ENCODE peak calls at places on chromosome 6, in eight cellular contexts. One of them, this sample, is unnamed.

GRCh38 chr6:1110164-1110563 is 201.7 kb upstream of the FOXQ1 start:
- DNase-seq in HepG2: peak
- DNase-seq in fibroblast of lung: no peak
- DNase-seq in Caco-2: peak
- DNase-seq in tibial artery: no peak
- DNase-seq in upper lobe of left lung: no peak
- DNase-seq in MM.1S: no peak
- DNase-seq in astrocyte: no peak
- DNase-seq in this sample: no peak

GRCh38 chr6:165694296-165694695 is 31.3 kb upstream of the PDE10A start:
- DNase-seq in astrocyte: no peak
- DNase-seq in upper lobe of left lung: no peak
- DNase-seq in MM.1S: no peak
- DNase-seq in fibroblast of lung: no peak
- DNase-seq in HepG2: no peak
- DNase-seq in Caco-2: no peak
- DNase-seq in tibial artery: no peak
- DNase-seq in this sample: no peak

GRCh38 chr6:118890997-118891790 is 2.8 kb upstream of the ASF1A start:
- DNase-seq in Caco-2: no peak
- DNase-seq in HepG2: no peak
- DNase-seq in fibroblast of lung: no peak
- DNase-seq in upper lobe of left lung: no peak
- DNase-seq in MM.1S: no peak
- DNase-seq in astrocyte: no peak
- DNase-seq in tibial artery: no peak
- DNase-seq in this sample: no peak

GRCh38 chr6:157021267-157022021 is 244.3 kb downstream of the ARID1B start:
- DNase-seq in fibroblast of lung: peak
- DNase-seq in Caco-2: peak
- DNase-seq in HepG2: peak
- DNase-seq in astrocyte: peak
- DNase-seq in tibial artery: peak
- DNase-seq in upper lobe of left lung: peak
- DNase-seq in MM.1S: peak
- DNase-seq in this sample: peak

GRCh38 chr6:139373154-139373927 is 1.1 kb downstream of the CITED2 start:
- DNase-seq in Caco-2: peak
- DNase-seq in fibroblast of lung: peak
- DNase-seq in MM.1S: peak
- DNase-seq in tibial artery: peak
- DNase-seq in astrocyte: peak
- DNase-seq in HepG2: peak
- DNase-seq in upper lobe of left lung: peak
- DNase-seq in this sample: peak

GRCh38 chr6:96836579-96837137 is 619 bp downstream of the GPR63 start:
- DNase-seq in HepG2: no peak
- DNase-seq in fibroblast of lung: peak
- DNase-seq in tibial artery: no peak
- DNase-seq in upper lobe of left lung: no peak
- DNase-seq in Caco-2: no peak
- DNase-seq in astrocyte: no peak
- DNase-seq in MM.1S: peak
- DNase-seq in this sample: peak

GRCh38 chr6:45275358-45275757 is 52.8 kb upstream of the RUNX2 start:
- DNase-seq in upper lobe of left lung: no peak
- DNase-seq in astrocyte: no peak
- DNase-seq in tibial artery: no peak
- DNase-seq in HepG2: no peak
- DNase-seq in Caco-2: no peak
- DNase-seq in fibroblast of lung: no peak
- DNase-seq in MM.1S: no peak
- DNase-seq in this sample: no peak

GRCh38 chr6:1190361-1190760 is 121.5 kb upstream of the FOXQ1 start:
- DNase-seq in upper lobe of left lung: no peak
- DNase-seq in tibial artery: no peak
- DNase-seq in fibroblast of lung: peak
- DNase-seq in astrocyte: peak
- DNase-seq in HepG2: peak
- DNase-seq in MM.1S: no peak
- DNase-seq in Caco-2: no peak
- DNase-seq in this sample: peak

GRCh38 chr6:167567142-167568033 is 242.5 kb downstream of the TTLL2 start:
- DNase-seq in upper lobe of left lung: peak
- DNase-seq in MM.1S: no peak
- DNase-seq in fibroblast of lung: no peak
- DNase-seq in HepG2: no peak
- DNase-seq in Caco-2: no peak
- DNase-seq in tibial artery: no peak
- DNase-seq in astrocyte: no peak
- DNase-seq in this sample: no peak

GRCh38 chr6:166078294-166078693 is 89.4 kb downstream of the TBXT start:
- DNase-seq in MM.1S: no peak
- DNase-seq in fibroblast of lung: peak
- DNase-seq in HepG2: no peak
- DNase-seq in upper lobe of left lung: no peak
- DNase-seq in astrocyte: peak
- DNase-seq in tibial artery: no peak
- DNase-seq in Caco-2: no peak
- DNase-seq in this sample: peak

GRCh38 chr6:123534264-123534663 is 102.5 kb downstream of the TRDN start:
- DNase-seq in astrocyte: no peak
- DNase-seq in HepG2: no peak
- DNase-seq in MM.1S: no peak
- DNase-seq in fibroblast of lung: no peak
- DNase-seq in tibial artery: no peak
- DNase-seq in upper lobe of left lung: no peak
- DNase-seq in Caco-2: no peak
- DNase-seq in this sample: no peak

GRCh38 chr6:135910943-135911618 is 59.6 kb downstream of the PDE7B start:
- DNase-seq in HepG2: no peak
- DNase-seq in fibroblast of lung: peak
- DNase-seq in upper lobe of left lung: no peak
- DNase-seq in tibial artery: no peak
- DNase-seq in astrocyte: no peak
- DNase-seq in MM.1S: no peak
- DNase-seq in Caco-2: no peak
- DNase-seq in this sample: no peak

GRCh38 chr6:107561325-107561724 is 71.4 kb downstream of the SOBP start:
- DNase-seq in upper lobe of left lung: peak
- DNase-seq in HepG2: no peak
- DNase-seq in astrocyte: no peak
- DNase-seq in Caco-2: no peak
- DNase-seq in fibroblast of lung: no peak
- DNase-seq in MM.1S: no peak
- DNase-seq in tibial artery: peak
- DNase-seq in this sample: peak

GRCh38 chr6:43871284-43871683 is 101.3 kb downstream of the VEGFA start:
- DNase-seq in upper lobe of left lung: no peak
- DNase-seq in Caco-2: no peak
- DNase-seq in MM.1S: no peak
- DNase-seq in astrocyte: no peak
- DNase-seq in HepG2: no peak
- DNase-seq in fibroblast of lung: no peak
- DNase-seq in tibial artery: no peak
- DNase-seq in this sample: no peak

GRCh38 chr6:146543211-146543939 is at the start of gene RAB32:
- DNase-seq in fibroblast of lung: peak
- DNase-seq in MM.1S: peak
- DNase-seq in tibial artery: peak
- DNase-seq in upper lobe of left lung: peak
- DNase-seq in HepG2: peak
- DNase-seq in Caco-2: peak
- DNase-seq in astrocyte: peak
- DNase-seq in this sample: peak
- TF ChIP-seq CTCF in fibroblast of lung: peak
- TF ChIP-seq CTCF in MM.1S: peak
- TF ChIP-seq CTCF in tibial artery: peak
- TF ChIP-seq CTCF in upper lobe of left lung: peak
- TF ChIP-seq CTCF in HepG2: peak
- TF ChIP-seq CTCF in Caco-2: peak
- TF ChIP-seq CTCF in astrocyte: peak
- TF ChIP-seq CTCF in this sample: peak

GRCh38 chr6:71444222-71444621 is 155.6 kb downstream of the OGFRL1 start:
- DNase-seq in HepG2: peak
- DNase-seq in MM.1S: no peak
- DNase-seq in fibroblast of lung: no peak
- DNase-seq in upper lobe of left lung: no peak
- DNase-seq in tibial artery: no peak
- DNase-seq in astrocyte: no peak
- DNase-seq in Caco-2: no peak
- DNase-seq in this sample: peak
- H3K4me3 ChIP-seq in HepG2: no peak
- H3K4me3 ChIP-seq in MM.1S: no peak
- H3K4me3 ChIP-seq in fibroblast of lung: no peak
- H3K4me3 ChIP-seq in upper lobe of left lung: no peak
- H3K4me3 ChIP-seq in tibial artery: no peak
- H3K4me3 ChIP-seq in astrocyte: no peak
- H3K4me3 ChIP-seq in Caco-2: no peak
- H3K4me3 ChIP-seq in this sample: no peak

GRCh38 chr6:35553309-35553708 is 40.6 kb upstream of the TULP1 start:
- DNase-seq in astrocyte: no peak
- DNase-seq in fibroblast of lung: no peak
- DNase-seq in HepG2: no peak
- DNase-seq in MM.1S: no peak
- DNase-seq in upper lobe of left lung: no peak
- DNase-seq in Caco-2: no peak
- DNase-seq in tibial artery: no peak
- DNase-seq in this sample: no peak
- TF ChIP-seq CTCF in astrocyte: no peak
- TF ChIP-seq CTCF in fibroblast of lung: no peak
- TF ChIP-seq CTCF in HepG2: no peak
- TF ChIP-seq CTCF in MM.1S: no peak
- TF ChIP-seq CTCF in upper lobe of left lung: no peak
- TF ChIP-seq CTCF in Caco-2: no peak
- TF ChIP-seq CTCF in tibial artery: no peak
- TF ChIP-seq CTCF in this sample: no peak

GRCh38 chr6:168851460-168852103 is 402.1 kb downstream of the THBS2 start:
- DNase-seq in Caco-2: no peak
- DNase-seq in HepG2: no peak
- DNase-seq in MM.1S: peak
- DNase-seq in astrocyte: no peak
- DNase-seq in tibial artery: no peak
- DNase-seq in fibroblast of lung: no peak
- DNase-seq in upper lobe of left lung: no peak
- DNase-seq in this sample: peak

GRCh38 chr6:168849459-168849858 is 404.2 kb downstream of the THBS2 start:
- DNase-seq in MM.1S: no peak
- DNase-seq in fibroblast of lung: no peak
- DNase-seq in astrocyte: no peak
- DNase-seq in HepG2: no peak
- DNase-seq in Caco-2: no peak
- DNase-seq in upper lobe of left lung: no peak
- DNase-seq in tibial artery: no peak
- DNase-seq in this sample: no peak

GRCh38 chr6:168848797-168849196 is 404.8 kb downstream of the THBS2 start:
- DNase-seq in MM.1S: no peak
- DNase-seq in HepG2: no peak
- DNase-seq in fibroblast of lung: no peak
- DNase-seq in Caco-2: no peak
- DNase-seq in tibial artery: no peak
- DNase-seq in upper lobe of left lung: no peak
- DNase-seq in astrocyte: no peak
- DNase-seq in this sample: no peak

DNA sequence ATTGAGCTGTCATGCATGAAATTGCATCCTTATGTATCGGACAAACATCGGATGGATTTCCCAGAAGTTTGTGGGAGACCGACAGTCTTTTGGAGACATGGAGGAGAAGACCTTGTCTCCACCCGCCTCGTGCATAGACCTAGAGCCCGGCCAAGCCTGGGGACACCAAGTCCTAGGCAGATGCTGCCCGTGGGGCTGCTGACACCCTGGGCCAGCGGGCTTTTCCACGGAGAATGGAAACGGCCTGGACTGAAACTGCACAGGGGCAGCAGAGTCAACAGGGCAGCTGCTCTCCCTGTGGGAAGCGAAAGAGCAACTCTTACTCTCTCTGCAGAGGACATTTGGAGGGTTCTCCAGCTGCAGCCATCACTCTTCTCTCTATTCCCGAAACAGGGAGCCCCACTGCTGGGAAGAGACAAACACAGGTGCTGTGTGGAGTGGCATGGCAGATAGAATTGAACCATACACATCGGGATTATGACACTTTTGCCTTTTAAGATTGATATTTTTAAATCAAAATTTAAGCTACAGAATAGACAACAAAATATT is 401.2 kb downstream of the THBS2 start:
- DNase-seq in fibroblast of lung: no peak
- DNase-seq in MM.1S: no peak
- DNase-seq in Caco-2: no peak
- DNase-seq in astrocyte: no peak
- DNase-seq in tibial artery: no peak
- DNase-seq in HepG2: no peak
- DNase-seq in upper lobe of left lung: no peak
- DNase-seq in this sample: no peak
- H3K4me3 ChIP-seq in fibroblast of lung: peak
- H3K4me3 ChIP-seq in MM.1S: no peak
- H3K4me3 ChIP-seq in Caco-2: no peak
- H3K4me3 ChIP-seq in astrocyte: no peak
- H3K4me3 ChIP-seq in tibial artery: peak
- H3K4me3 ChIP-seq in HepG2: no peak
- H3K4me3 ChIP-seq in upper lobe of left lung: no peak
- H3K4me3 ChIP-seq in this sample: peak

GRCh38 chr6:22621701-22622100 is 52.3 kb downstream of the HDGFL1 start:
- DNase-seq in Caco-2: no peak
- DNase-seq in upper lobe of left lung: no peak
- DNase-seq in fibroblast of lung: no peak
- DNase-seq in MM.1S: no peak
- DNase-seq in astrocyte: no peak
- DNase-seq in tibial artery: no peak
- DNase-seq in HepG2: no peak
- DNase-seq in this sample: no peak
- TF ChIP-seq CTCF in Caco-2: no peak
- TF ChIP-seq CTCF in upper lobe of left lung: no peak
- TF ChIP-seq CTCF in fibroblast of lung: no peak
- TF ChIP-seq CTCF in MM.1S: no peak
- TF ChIP-seq CTCF in astrocyte: no peak
- TF ChIP-seq CTCF in tibial artery: no peak
- TF ChIP-seq CTCF in HepG2: no peak
- TF ChIP-seq CTCF in this sample: no peak

DNA sequence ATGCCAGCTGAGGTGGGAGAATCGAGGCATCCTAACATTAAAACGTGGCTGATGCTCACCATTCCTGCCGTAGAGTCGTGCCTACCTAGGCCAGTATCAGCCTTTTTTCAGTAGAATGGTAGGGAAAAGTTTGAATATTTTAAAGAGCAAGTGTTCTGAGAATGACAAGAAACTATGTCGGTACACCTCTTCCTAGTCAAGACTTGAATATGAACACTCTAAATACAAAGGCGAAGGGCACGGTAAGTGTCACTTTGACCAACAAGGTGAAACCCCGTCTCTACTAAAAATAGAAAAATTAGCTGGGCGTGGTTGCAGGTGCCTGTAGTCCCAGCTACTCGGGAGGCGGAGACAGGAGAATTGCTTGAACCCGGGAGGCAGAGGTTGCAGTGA is 1.0 kb downstream of the GINM1 start:
- DNase-seq in fibroblast of lung: no peak
- DNase-seq in tibial artery: no peak
- DNase-seq in astrocyte: no peak
- DNase-seq in MM.1S: peak
- DNase-seq in upper lobe of left lung: no peak
- DNase-seq in Caco-2: no peak
- DNase-seq in HepG2: no peak
- DNase-seq in this sample: no peak
- H3K4me3 ChIP-seq in fibroblast of lung: peak
- H3K4me3 ChIP-seq in tibial artery: peak
- H3K4me3 ChIP-seq in astrocyte: peak
- H3K4me3 ChIP-seq in MM.1S: peak
- H3K4me3 ChIP-seq in upper lobe of left lung: peak
- H3K4me3 ChIP-seq in Caco-2: peak
- H3K4me3 ChIP-seq in HepG2: peak
- H3K4me3 ChIP-seq in this sample: peak